ENCODE peak calls at places on chromosomes 11 and 22, in eight cellular contexts. T, G, P, Q, K, C, W and V are unnamed samples.

GRCh38 chr11:45096636-45097035 is 49.8 kb upstream of the PRDM11 start:
- DNase-seq in K (no peak), G (no peak), Q (peak), P (peak), C (no peak), T (no peak), W (no peak), V (no peak)

GRCh38 chr22:24178502-24179440 is 2.5 kb upstream of the SUSD2 start:
- DNase-seq in T (no peak), G (no peak), Q (no peak), P (no peak), K (no peak), C (no peak), W (peak), V (no peak)

GRCh38 chr11:72361321-72361720 is 73.0 kb downstream of the CLPB start:
- DNase-seq in G (no peak), W (no peak), Q (no peak), K (no peak), C (no peak), P (no peak), T (no peak), V (no peak)

GRCh38 chr11:70849031-70849430 is 403.3 kb downstream of the SHANK2 start:
- DNase-seq in T (no peak), G (no peak), K (no peak), W (no peak), Q (no peak), C (no peak), P (no peak), V (no peak)

GRCh38 chr11:79441159-79441875 is 487 bp upstream of the TENM4 start:
- DNase-seq in K (no peak), Q (no peak), T (peak), P (no peak), C (no peak), W (no peak), G (no peak), V (no peak)

GRCh38 chr11:12167098-12167999 is 57.0 kb downstream of the MICAL2 start:
- DNase-seq in C (no peak), P (no peak), T (no peak), W (no peak), K (peak), Q (no peak), G (peak), V (no peak)

GRCh38 chr11:65884716-65885092 is 3.6 kb downstream of the FIBP start:
- DNase-seq in K (peak), W (peak), P (peak), C (peak), Q (peak), T (peak), G (peak), V (peak)

GRCh38 chr11:101083334-101083733 is 46.3 kb downstream of the PGR start:
- DNase-seq in Q (no peak), G (no peak), C (no peak), P (no peak), K (no peak), W (no peak), T (no peak), V (no peak)

GRCh38 chr11:108069947-108070346 is 51.4 kb upstream of the ACAT1 start:
- DNase-seq in W (no peak), T (no peak), P (no peak), K (no peak), G (no peak), Q (no peak), C (no peak), V (peak)

GRCh38 chr11:129637983-129638776 is 177.5 kb upstream of the TMEM45B start:
- DNase-seq in Q (no peak), W (no peak), G (no peak), C (no peak), P (no peak), T (no peak), K (no peak), V (no peak)

GRCh38 chr11:85718126-85718943 is 32.3 kb upstream of the CCDC89 start:
- DNase-seq in W (no peak), K (no peak), T (no peak), C (no peak), P (no peak), Q (no peak), G (no peak), V (no peak)

GRCh38 chr22:35313311-35314121 is 13.8 kb downstream of the TOM1 start:
- DNase-seq in G (peak), K (peak), C (peak), T (no peak), W (no peak), Q (no peak), P (peak), V (no peak)

GRCh38 chr11:2432628-2433071 is 11.7 kb downstream of the TRPM5 start:
- DNase-seq in Q (no peak), W (no peak), P (no peak), T (no peak), G (no peak), K (no peak), C (peak), V (no peak)

GRCh38 chr22:29106839-29107238 is 34.0 kb downstream of the KREMEN1 start:
- DNase-seq in W (no peak), T (no peak), K (no peak), C (peak), Q (no peak), G (no peak), P (no peak), V (no peak)

GRCh38 chr11:111922803-111923202 is 4.1 kb downstream of the C11orf52 start:
- DNase-seq in T (no peak), W (no peak), C (no peak), Q (no peak), P (peak), G (no peak), K (no peak), V (no peak)

GRCh38 chr11:34830648-34831047 is 85.5 kb downstream of the APIP start:
- DNase-seq in T (no peak), K (no peak), C (no peak), Q (peak), G (no peak), W (no peak), P (no peak), V (no peak)

GRCh38 chr11:66857927-66858185 is 992 bp downstream of the LRFN4 start:
- DNase-seq in W (no peak), Q (no peak), G (peak), C (no peak), P (no peak), T (no peak), K (no peak), V (no peak)

GRCh38 chr22:41844036-41844435 is 11.1 kb downstream of the SREBF2 start:
- DNase-seq in W (no peak), G (no peak), C (no peak), P (no peak), K (no peak), Q (no peak), T (peak), V (no peak)

GRCh38 chr11:86120807-86121206 is 51.9 kb upstream of the PICALM start:
- DNase-seq in W (no peak), G (no peak), T (no peak), K (no peak), Q (no peak), P (no peak), C (no peak), V (no peak)

GRCh38 chr11:64250875-64251721 is at the start of gene PLCB3:
- DNase-seq in G (no peak), P (peak), T (peak), Q (no peak), W (peak), K (peak), C (peak), V (peak)

GRCh38 chr11:19646921-19647320 is 65.7 kb upstream of the NAV2 start:
- DNase-seq in P (no peak), T (no peak), Q (no peak), G (no peak), C (no peak), W (no peak), K (no peak), V (no peak)

GRCh38 chr22:50507421-50507990 is at the start of gene LMF2:
- DNase-seq in C (peak), P (peak), T (peak), W (peak), G (no peak), K (peak), Q (peak), V (peak)

GRCh38 chr11:15276616-15277015 is 161.9 kb downstream of the INSC start:
- DNase-seq in Q (no peak), C (no peak), T (no peak), W (no peak), K (no peak), P (no peak), G (no peak), V (no peak)

GRCh38 chr11:69122642-69123431 is 32.9 kb upstream of the SMIM38 start:
- DNase-seq in W (peak), Q (peak), T (no peak), P (peak), C (no peak), G (peak), K (peak), V (peak)

GRCh38 chr11:93524868-93525267 is 18.3 kb downstream of the SMCO4 start:
- DNase-seq in K (no peak), P (no peak), T (no peak), W (no peak), G (no peak), Q (no peak), C (no peak), V (no peak)

GRCh38 chr11:121067453-121067852 is 33.6 kb upstream of the TECTA start:
- DNase-seq in K (no peak), C (no peak), T (no peak), G (peak), W (no peak), P (no peak), Q (no peak), V (no peak)

GRCh38 chr22:25051073-25051472 is 98.6 kb downstream of the KIAA1671 start:
- DNase-seq in W (peak), G (peak), K (no peak), Q (no peak), P (no peak), C (no peak), T (no peak), V (no peak)

GRCh38 chr22:27997538-27997937 is 78.5 kb upstream of the PITPNB start:
- DNase-seq in G (no peak), K (no peak), P (no peak), C (peak), W (no peak), Q (no peak), T (no peak), V (no peak)

GRCh38 chr11:74221816-74222215 is 50.7 kb downstream of the PPME1 start:
- DNase-seq in P (no peak), T (no peak), W (no peak), Q (no peak), K (no peak), C (no peak), G (no peak), V (no peak)

GRCh38 chr11:75673977-75674582 is 5.2 kb upstream of the MAP6 start:
- DNase-seq in C (no peak), K (no peak), P (no peak), T (no peak), Q (no peak), W (no peak), G (peak), V (no peak)

GRCh38 chr11:125679397-125679796 is 1.2 kb downstream of the ACRV1 start:
- DNase-seq in W (no peak), Q (no peak), P (no peak), T (no peak), C (no peak), K (no peak), G (no peak), V (no peak)
- TF ChIP-seq CTCF in W (no peak), Q (no peak), P (no peak), T (no peak), C (no peak), K (no peak), G (peak), V (no peak)

GRCh38 chr11:43852057-43852636 is 28.5 kb upstream of the ALKBH3 start:
- DNase-seq in P (no peak), K (peak), C (peak), W (peak), T (peak), G (peak), Q (peak), V (peak)
- TF ChIP-seq CTCF in P (peak), K (peak), C (peak), W (peak), T (peak), G (peak), Q (peak), V (peak)

GRCh38 chr11:440065-441042 is 1.5 kb downstream of the ANO9 start:
- DNase-seq in Q (no peak), K (no peak), W (no peak), P (no peak), G (peak), T (no peak), C (no peak), V (no peak)
- TF ChIP-seq CTCF in Q (no peak), K (no peak), W (no peak), P (no peak), G (no peak), T (no peak), C (no peak), V (peak)

GRCh38 chr11:17272823-17273222 is 3.7 kb upstream of the NUCB2 start:
- DNase-seq in T (peak), C (no peak), G (no peak), P (no peak), K (no peak), Q (no peak), W (no peak), V (no peak)
- TF ChIP-seq CTCF in T (no peak), C (no peak), G (no peak), P (no peak), K (no peak), Q (no peak), W (no peak), V (no peak)

DNA sequence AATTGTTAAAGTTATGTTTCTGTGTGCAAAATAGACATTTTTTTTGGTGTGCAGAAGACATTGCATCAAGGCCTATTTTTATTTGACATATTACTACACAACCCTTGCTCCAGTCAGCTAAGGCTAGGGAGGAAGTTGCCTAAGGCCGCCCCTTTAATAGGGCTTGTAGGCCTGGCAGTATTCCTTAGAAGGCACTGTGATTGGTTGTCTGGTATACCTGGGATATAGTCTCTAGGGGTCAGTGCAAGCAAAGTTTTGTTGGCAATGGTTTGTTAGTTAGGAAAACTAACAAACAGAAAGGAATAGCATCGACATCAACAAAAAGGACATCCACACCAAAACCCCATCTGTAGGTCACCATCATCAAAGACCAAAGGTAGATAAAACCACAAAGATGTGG is 16.9 kb downstream of the CCDC15 start:
- DNase-seq in C (no peak), T (peak), P (no peak), K (peak), W (no peak), G (peak), Q (no peak), V (no peak)
- TF ChIP-seq CTCF in C (no peak), T (no peak), P (no peak), K (no peak), W (no peak), G (no peak), Q (no peak), V (no peak)

DNA sequence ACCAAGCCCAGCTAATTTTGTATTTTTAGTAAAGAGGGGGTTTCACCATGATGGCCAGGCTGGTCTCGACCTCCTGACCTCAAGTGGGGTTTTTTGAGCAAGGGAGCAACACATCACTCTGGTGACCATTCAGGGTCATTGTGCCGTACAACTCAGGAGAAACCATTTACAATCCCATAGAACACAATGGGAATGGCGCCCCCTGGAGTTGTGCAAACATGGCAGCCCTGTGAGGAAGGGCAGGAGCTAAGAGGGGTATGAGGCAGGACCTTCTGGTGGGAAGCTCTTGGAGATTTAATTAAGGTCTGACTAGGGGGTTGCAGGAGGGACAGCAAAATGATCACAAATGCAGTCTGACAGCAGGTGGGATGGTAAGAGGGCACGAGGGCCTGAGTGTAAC is 9.2 kb upstream of the CSF2RB start:
- DNase-seq in K (no peak), C (no peak), Q (no peak), T (no peak), W (no peak), P (no peak), G (no peak), V (no peak)
- TF ChIP-seq CTCF in K (no peak), C (no peak), Q (no peak), T (no peak), W (no peak), P (no peak), G (no peak), V (no peak)

GRCh38 chr11:3959015-3959917 is 103.8 kb downstream of the STIM1 start:
- DNase-seq in T (no peak), G (peak), Q (no peak), W (no peak), C (no peak), P (no peak), K (peak), V (no peak)
- TF ChIP-seq CTCF in T (no peak), G (peak), Q (no peak), W (no peak), C (peak), P (no peak), K (no peak), V (no peak)

DNA sequence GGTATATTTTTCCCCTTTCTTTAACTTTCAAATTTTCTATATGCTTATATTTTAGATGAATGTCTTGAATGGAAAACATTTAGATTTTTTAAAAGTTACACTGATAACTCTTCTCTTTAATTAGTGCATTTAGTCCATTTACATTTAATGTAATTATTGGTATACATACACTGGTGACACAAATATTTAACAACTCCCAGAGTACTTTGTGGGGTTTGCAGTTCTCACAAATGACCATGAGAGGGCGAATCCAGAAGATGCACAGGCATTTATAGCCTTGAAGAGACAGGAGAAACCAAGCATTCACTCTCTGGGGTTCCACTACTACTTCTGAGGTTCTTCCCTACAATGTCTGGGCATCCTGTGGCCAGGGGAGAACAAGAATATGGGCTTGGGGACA is 125.1 kb downstream of the TIMP3 start:
- DNase-seq in K (peak), P (no peak), Q (no peak), G (peak), W (no peak), C (peak), T (peak), V (peak)
- TF ChIP-seq CTCF in K (peak), P (peak), Q (peak), G (peak), W (peak), C (peak), T (peak), V (peak)

GRCh38 chr11:43944761-43945311 is 2.4 kb downstream of the C11orf96 start:
- DNase-seq in C (peak), G (peak), P (peak), Q (no peak), T (peak), W (peak), K (peak), V (peak)
- TF ChIP-seq CTCF in C (peak), G (peak), P (peak), Q (peak), T (peak), W (peak), K (peak), V (peak)